ENCODE peak calls at places on chromosomes 5 and 9, in six cellular contexts. K is tibial nerve, D is A549, E is transverse colon, R is DND-41, N is hepatocyte. W is an unnamed sample. For H3K4me1 and H3K9me3, the result is how much of the 10 kb centered on the place peaks cover.

GRCh38 chr9:76143834-76144233 is 250.4 kb downstream of the RFK start:
- DNase-seq in N (no peak), R (no peak), D (no peak), E (no peak), K (no peak), W (no peak)

GRCh38 chr9:90871327-90871935 is 69.8 kb downstream of the SYK start:
- DNase-seq in E (no peak), K (no peak), N (no peak), R (no peak), D (no peak), W (no peak)

GRCh38 chr5:172418847-172419810 is 35.2 kb downstream of the SH3PXD2B start:
- DNase-seq in N (peak), K (peak), E (no peak), R (no peak), D (no peak), W (no peak)

GRCh38 chr5:63049935-63050334 is 471.3 kb downstream of the LRRC70 start:
- DNase-seq in N (no peak), K (no peak), E (no peak), R (no peak), D (no peak), W (no peak)

GRCh38 chr9:34547960-34548603 is 25.3 kb upstream of the ENHO start:
- DNase-seq in E (peak), N (peak), R (no peak), K (peak), D (peak), W (peak)

GRCh38 chr9:33475357-33475756 is 1.6 kb upstream of the NOL6 start:
- DNase-seq in K (no peak), R (no peak), D (no peak), N (no peak), E (no peak), W (no peak)

GRCh38 chr5:111299067-111299481 is 74.9 kb downstream of the CAMK4 start:
- DNase-seq in N (no peak), K (no peak), D (peak), E (no peak), R (peak), W (no peak)

GRCh38 chr9:99778308-99778707 is 43.4 kb upstream of the NR4A3 start:
- DNase-seq in E (no peak), K (no peak), D (peak), N (peak), R (no peak), W (no peak)

GRCh38 chr5:150485770-150486401 is 22.0 kb upstream of the NDST1 start:
- DNase-seq in R (no peak), K (peak), E (peak), N (peak), D (peak), W (no peak)

GRCh38 chr9:98573749-98574278 is 134.9 kb downstream of the GABBR2 start:
- DNase-seq in E (no peak), N (no peak), K (no peak), D (no peak), R (no peak), W (no peak)

GRCh38 chr5:1347571-1347970 is 2.7 kb upstream of the CLPTM1L start:
- DNase-seq in N (no peak), D (no peak), E (no peak), R (no peak), K (no peak), W (no peak)

GRCh38 chr5:112957409-112957808 is 19.2 kb upstream of the DCP2 start:
- DNase-seq in N (no peak), E (no peak), R (no peak), D (no peak), K (no peak), W (no peak)

GRCh38 chr9:73541923-73542322 is 390.3 kb downstream of the ANXA1 start:
- DNase-seq in D (no peak), R (no peak), E (no peak), K (no peak), N (no peak), W (no peak)

GRCh38 chr9:100591639-100592412 is 13.9 kb downstream of the CAVIN4 start:
- DNase-seq in E (no peak), N (no peak), K (no peak), R (no peak), D (no peak), W (no peak)

GRCh38 chr5:151345808-151346478 is 1.4 kb downstream of the SLC36A2 start:
- DNase-seq in E (no peak), K (no peak), D (no peak), R (no peak), N (no peak), W (no peak)

GRCh38 chr5:76689321-76690026 is 26.5 kb upstream of the F2R start:
- DNase-seq in N (no peak), E (no peak), R (no peak), K (no peak), D (peak), W (no peak)

GRCh38 chr5:76692274-76692540 is 23.7 kb upstream of the F2R start:
- DNase-seq in E (no peak), K (no peak), D (no peak), R (no peak), N (no peak), W (no peak)

GRCh38 chr5:76690027-76690679 is 25.8 kb upstream of the F2R start:
- DNase-seq in K (no peak), R (no peak), D (no peak), N (no peak), E (no peak), W (no peak)

GRCh38 chr5:76691470-76692273 is 24.3 kb upstream of the F2R start:
- DNase-seq in N (peak), R (no peak), K (no peak), D (peak), E (no peak), W (no peak)

GRCh38 chr5:76690704-76691469 is 25.0 kb upstream of the F2R start:
- DNase-seq in R (no peak), K (no peak), E (peak), N (peak), D (peak), W (no peak)
- H3K4me1 ChIP-seq in R (under half), K (under half), E (under half), N (under half), D (under half), W (under half)

DNA sequence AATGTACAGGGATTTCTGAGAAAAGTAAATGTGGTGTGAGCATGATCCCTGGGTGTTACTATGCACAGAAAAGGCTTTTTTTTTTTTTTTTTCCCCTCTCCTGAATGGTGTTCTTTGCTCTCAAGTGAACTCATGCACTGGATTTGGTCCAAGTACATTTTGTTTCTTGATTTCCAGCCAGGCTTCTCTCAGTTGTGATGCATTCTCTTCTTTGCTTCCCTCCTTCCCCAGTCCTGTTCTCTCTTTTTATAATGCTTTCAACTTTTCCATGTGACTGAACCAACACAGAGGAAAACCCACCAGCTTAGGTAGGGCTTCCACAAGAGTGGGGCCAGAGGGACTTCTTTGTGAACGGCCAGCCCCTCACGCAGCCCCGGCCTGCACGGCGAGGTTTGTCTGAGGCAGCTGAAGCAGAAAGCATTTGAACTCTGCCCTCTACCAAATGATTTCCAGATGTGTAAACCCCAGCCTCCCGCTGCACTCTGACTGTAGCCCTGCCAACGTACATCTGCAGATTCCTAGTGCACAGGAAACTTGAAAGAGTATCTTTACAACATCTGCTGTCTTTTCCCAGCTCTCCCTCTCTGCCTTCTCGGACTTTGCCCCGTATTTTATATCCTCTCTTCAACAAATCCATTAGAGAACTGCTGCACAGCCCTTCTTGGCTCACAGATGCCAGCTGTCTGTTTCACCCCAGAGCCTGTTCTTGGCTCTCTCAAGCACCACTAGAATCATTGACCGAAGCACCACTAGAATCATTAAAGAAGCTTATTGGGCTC is 71.8 kb upstream of the CD180 start:
- DNase-seq in K (peak), N (peak), E (peak), R (no peak), D (peak), W (no peak)
- H3K27ac ChIP-seq in K (peak), N (peak), E (peak), R (no peak), D (peak), W (no peak)

DNA sequence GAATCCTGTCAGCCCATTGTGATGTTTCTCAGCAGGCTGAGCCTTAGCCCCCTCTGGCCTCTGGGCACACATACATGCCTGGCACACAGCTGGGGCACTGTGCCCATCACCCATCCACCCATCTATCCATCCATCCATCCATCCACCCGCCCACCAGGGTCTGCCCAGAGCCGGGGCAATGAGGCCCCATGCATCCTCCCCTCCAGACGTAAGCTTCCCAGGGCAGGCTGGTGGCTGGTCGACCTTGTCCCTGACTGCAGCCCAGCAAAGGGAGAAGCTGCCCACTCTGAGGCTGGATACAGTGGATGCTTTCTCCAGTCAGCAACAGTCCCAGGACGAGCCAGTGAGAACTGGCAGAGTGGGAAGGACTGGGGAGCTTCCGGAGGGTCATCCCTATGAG is 21.1 kb upstream of the SLC25A51 start:
- DNase-seq in E (no peak), K (no peak), R (no peak), N (no peak), D (no peak), W (no peak)
- H3K9me3 ChIP-seq in E (under half), K (under half), R (under half), N (under half), D (under half), W (under half)

DNA sequence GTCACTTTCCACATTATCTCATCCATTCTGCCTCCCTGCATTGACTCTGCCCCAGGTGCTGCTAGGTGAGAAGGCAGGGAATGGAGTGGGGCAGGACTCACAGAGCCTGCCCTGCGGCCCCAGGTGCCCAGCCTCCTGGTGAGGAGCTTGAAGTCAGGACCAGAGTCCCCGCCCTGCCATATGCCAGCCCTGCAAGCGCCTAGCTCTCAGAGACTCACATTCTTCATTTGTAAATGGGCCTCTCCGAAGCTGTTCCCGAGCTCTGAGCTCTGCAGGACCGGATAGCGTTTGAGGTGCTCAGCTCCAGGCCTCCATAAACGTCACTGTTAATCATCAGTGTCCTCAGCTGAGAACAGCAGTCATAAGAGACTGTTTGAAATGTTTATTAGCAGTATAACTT is 75.1 kb upstream of the STXBP1 start:
- DNase-seq in E (peak), N (no peak), R (no peak), D (no peak), K (no peak), W (no peak)
- H3K4me1 ChIP-seq in E (under half), N (under half), R (under half), D (half or more), K (half or more), W (under half)

GRCh38 chr9:134445000-134445399 is 118.7 kb downstream of the RXRA start:
- DNase-seq in N (no peak), D (peak), E (no peak), K (no peak), R (no peak), W (no peak)
- H3K27ac ChIP-seq in N (no peak), D (no peak), E (no peak), K (no peak), R (no peak), W (no peak)

DNA sequence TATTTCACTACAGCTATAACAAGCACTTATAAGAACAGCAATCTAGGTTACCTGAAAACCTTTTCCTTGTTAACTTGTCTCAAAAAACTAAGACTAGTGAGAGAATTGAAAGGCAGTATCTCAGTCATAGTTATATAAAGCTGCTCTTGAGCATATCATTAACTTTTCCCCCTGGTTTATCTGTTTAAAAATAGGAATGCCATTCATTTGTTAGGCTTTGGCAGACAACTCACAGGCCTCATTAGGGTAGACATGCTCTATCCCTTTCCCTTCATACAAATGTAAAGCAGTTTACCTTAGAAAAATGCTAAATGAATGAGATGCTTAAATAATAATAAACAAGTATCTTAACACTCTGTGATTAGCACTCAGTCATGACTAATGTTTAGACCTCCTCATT is 1579.0 kb upstream of the WWC1 start:
- DNase-seq in K (no peak), N (no peak), D (no peak), E (no peak), R (no peak), W (no peak)
- H3K9me3 ChIP-seq in K (under half), N (under half), D (under half), E (under half), R (under half), W (under half)

W was measured in CD4-positive, alpha-beta memory T cell.